ENCODE peak calls at places on chromosomes 6 and 20, in five cellular contexts. O is H1, N is HepG2, A is K562, G is GM12878. R is an unnamed sample.

GRCh38 chr6:43722920-43723565 is 35.5 kb upstream of the MRPS18A start:
- DNase-seq in O (no peak), N (no peak), A (no peak), G (no peak), R (no peak)

GRCh38 chr6:160261991-160262718 is 3.5 kb upstream of the SLC22A2 start:
- DNase-seq in O (no peak), N (peak; percentile 45), A (peak; percentile 46), G (no peak), R (no peak)

GRCh38 chr6:40620546-40620945 is 33.4 kb upstream of the LRFN2 start:
- DNase-seq in O (no peak), N (no peak), A (no peak), G (no peak), R (no peak)

GRCh38 chr6:67615796-67616195 is 1019.3 kb upstream of the ADGRB3 start:
- DNase-seq in O (no peak), N (no peak), A (no peak), G (no peak), R (no peak)

GRCh38 chr6:34149831-34150400 is 4.0 kb upstream of the GRM4 start:
- DNase-seq in O (no peak), N (no peak), A (no peak), G (no peak), R (no peak)

GRCh38 chr20:11090751-11091150 is 417.0 kb upstream of the JAG1 start:
- DNase-seq in O (no peak), N (no peak), A (no peak), G (no peak), R (no peak)

GRCh38 chr20:8144282-8145245 is 12.5 kb downstream of the PLCB1 start:
- DNase-seq in O (no peak), N (peak; percentile 100), A (no peak), G (no peak), R (peak; percentile 50)

GRCh38 chr6:147905721-147906120 is 397.2 kb downstream of the SAMD5 start:
- DNase-seq in O (no peak), N (no peak), A (no peak), G (no peak), R (no peak)

GRCh38 chr6:84882768-84883766 is 118.7 kb upstream of the TBX18 start:
- DNase-seq in O (no peak), N (no peak), A (no peak), G (no peak), R (no peak)

GRCh38 chr6:108874470-108875160 is 26.4 kb downstream of the ARMC2 start:
- DNase-seq in O (no peak), N (no peak), A (no peak), G (peak; percentile 51), R (peak; percentile 75)

GRCh38 chr6:169337881-169338445 is 84.3 kb upstream of the THBS2 start:
- DNase-seq in O (no peak), N (no peak), A (no peak), G (no peak), R (no peak)

GRCh38 chr6:112851141-112851540 is 504.0 kb downstream of the RFPL4B start:
- DNase-seq in O (no peak), N (no peak), A (no peak), G (no peak), R (no peak)

GRCh38 chr20:63586797-63587196 is 12.8 kb upstream of the HELZ2 start:
- DNase-seq in O (no peak), N (no peak), A (no peak), G (no peak), R (no peak)

GRCh38 chr20:17858450-17859001 is 110.1 kb downstream of the SNX5 start:
- DNase-seq in O (no peak), N (no peak), A (no peak), G (no peak), R (no peak)

GRCh38 chr20:48635791-48636267 is 192.0 kb downstream of the PREX1 start:
- DNase-seq in O (peak; percentile 41), N (peak; percentile 29), A (peak; percentile 87), G (no peak), R (peak; percentile 71)

GRCh38 chr6:36312854-36313627 is 23.6 kb downstream of the BNIP5 start:
- DNase-seq in O (no peak), N (no peak), A (no peak), G (peak; percentile 19), R (peak; percentile 77)
- TF ChIP-seq GABPA in O (no peak), N (no peak), A (no peak), G (no peak), R (no peak)

GRCh38 chr20:59403962-59404314 is 103.5 kb downstream of the EDN3 start:
- DNase-seq in O (no peak), N (no peak), A (no peak), G (no peak), R (no peak)
- TF ChIP-seq CTCF in O (no peak), N (no peak), A (no peak), G (no peak), R (no peak)

GRCh38 chr6:107668826-107669474 is 155.2 kb downstream of the SCML4 start:
- DNase-seq in O (no peak), N (no peak), A (no peak), G (peak; percentile 34), R (no peak)
- TF ChIP-seq GABPA in O (no peak), N (no peak), A (no peak), G (no peak), R (no peak)

GRCh38 chr20:32191422-32191821 is 16.1 kb downstream of the PLAGL2 start:
- DNase-seq in O (no peak), N (no peak), A (no peak), G (no peak), R (no peak)

GRCh38 chr20:32189123-32189410 is 18.5 kb downstream of the PLAGL2 start:
- DNase-seq in O (no peak), N (no peak), A (no peak), G (no peak), R (no peak)

GRCh38 chr20:32189691-32190607 is 17.6 kb downstream of the PLAGL2 start:
- DNase-seq in O (no peak), N (no peak), A (no peak), G (no peak), R (no peak)

GRCh38 chr20:32191873-32192272 is 15.7 kb downstream of the PLAGL2 start:
- DNase-seq in O (no peak), N (no peak), A (no peak), G (no peak), R (no peak)

GRCh38 chr20:32190608-32191415 is 16.7 kb downstream of the PLAGL2 start:
- DNase-seq in O (no peak), N (no peak), A (no peak), G (no peak), R (no peak)
- TF ChIP-seq CTCF in O (peak; percentile 0), N (no peak), A (no peak), G (no peak), R (no peak)

DNA sequence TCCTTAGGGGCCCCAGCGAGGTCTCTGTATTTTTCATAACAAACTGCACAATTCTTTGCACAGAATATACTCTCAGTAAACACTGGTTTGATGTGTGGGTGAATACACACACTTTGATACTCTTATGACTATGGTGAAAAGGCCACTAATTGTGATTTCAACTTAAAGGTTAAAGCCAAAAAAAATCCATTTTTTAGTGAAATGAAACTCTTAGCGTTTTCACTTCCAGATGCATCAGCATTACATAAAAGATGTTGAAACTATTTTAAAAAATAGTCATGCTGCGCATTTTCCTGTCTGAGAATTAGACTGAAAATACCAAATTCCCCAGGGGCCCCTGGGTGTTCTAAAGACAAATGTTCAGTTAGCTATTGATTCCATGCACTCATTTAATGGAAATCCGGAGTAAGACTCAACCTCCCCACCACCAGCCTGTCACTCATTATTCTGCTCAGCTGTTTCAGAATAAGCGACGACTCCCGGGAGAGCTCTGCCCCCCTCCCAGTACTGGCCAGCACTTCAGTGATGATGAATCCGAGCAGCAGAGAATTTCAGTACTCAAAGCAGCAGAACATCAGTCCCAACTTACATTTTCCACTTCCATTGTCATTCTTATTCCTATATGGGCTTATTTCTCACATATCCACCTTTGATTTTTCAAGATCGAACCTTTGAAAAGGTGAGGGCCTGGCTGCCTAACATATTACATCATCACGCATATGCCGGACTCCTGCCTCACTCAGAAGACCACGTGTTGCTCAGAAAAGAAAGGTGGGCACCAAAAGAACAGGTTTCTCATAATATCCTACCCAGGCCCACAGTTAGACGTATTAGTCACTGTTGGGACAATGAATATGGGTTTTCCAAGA is 169.3 kb downstream of the ATXN1 start:
- DNase-seq in O (no peak), N (no peak), A (no peak), G (peak; percentile 85), R (no peak)
- TF ChIP-seq GABPA in O (no peak), N (no peak), A (no peak), G (peak; percentile 51), R (no peak)

DNA sequence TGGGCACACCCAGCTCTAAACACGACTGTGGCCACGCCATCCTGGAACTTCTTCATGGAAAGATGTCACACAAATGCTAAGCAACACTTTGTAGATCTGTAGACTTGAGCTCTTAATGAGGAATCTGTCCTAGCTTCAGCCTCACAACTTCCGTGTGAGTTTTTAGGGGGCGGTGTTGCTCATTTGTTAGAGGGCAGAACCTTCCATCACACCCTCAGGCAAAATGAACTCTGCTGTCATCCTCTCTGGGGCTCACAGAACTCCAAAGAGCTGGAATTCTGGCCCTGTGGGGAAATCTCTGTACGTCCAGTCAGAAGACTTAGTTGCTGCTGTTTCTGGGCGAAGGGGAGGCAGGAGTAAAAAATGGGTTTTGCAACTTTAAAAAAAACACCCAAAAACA is 49.8 kb downstream of the NRN1 start:
- DNase-seq in O (no peak), N (no peak), A (no peak), G (no peak), R (no peak)
- TF ChIP-seq CTCF in O (no peak), N (no peak), A (no peak), G (no peak), R (no peak)

DNA sequence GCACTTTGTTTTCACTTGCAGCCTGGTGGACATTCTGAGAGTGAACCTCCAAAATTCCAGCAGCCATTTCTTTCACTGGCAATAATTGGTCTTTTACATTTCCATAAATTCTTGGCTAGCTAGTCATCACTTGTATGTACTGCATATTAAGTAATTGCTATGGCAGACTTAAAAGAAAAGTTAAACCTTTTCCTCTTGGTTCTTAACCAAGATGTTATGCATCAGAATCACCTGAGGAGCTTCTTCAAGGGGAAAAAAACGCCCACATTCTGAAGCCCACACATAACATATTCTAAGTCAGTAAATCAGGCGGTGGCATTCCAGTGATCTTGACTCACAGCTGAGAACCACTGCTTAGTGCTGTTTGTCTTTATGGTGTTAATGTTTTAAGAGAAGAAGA is 37.0 kb downstream of the CDC40 start:
- DNase-seq in O (no peak), N (no peak), A (no peak), G (no peak), R (no peak)
- TF ChIP-seq GABPA in O (no peak), N (no peak), A (no peak), G (no peak), R (no peak)

GRCh38 chr6:125554456-125554855 is 195.0 kb upstream of the HEY2 start:
- DNase-seq in O (no peak), N (no peak), A (no peak), G (no peak), R (no peak)
- TF ChIP-seq CTCF in O (no peak), N (no peak), A (no peak), G (no peak), R (no peak)

GRCh38 chr20:51373713-51374481 is 168.6 kb downstream of the NFATC2 start:
- DNase-seq in O (no peak), N (no peak), A (peak; percentile 67), G (no peak), R (no peak)
- TF ChIP-seq GABPA in O (no peak), N (no peak), A (peak; percentile 53), G (no peak), R (no peak)

R was measured in HL-60.